ENCODE peak calls at places on chromosomes 16 and 17, in eight cellular contexts. One of them, this sample, is unnamed.
A peak's percentile ranks its signal among the peaks of the same experiment; 100 is the strongest.

GRCh38 chr17:1031711-1032110 is 34.8 kb downstream of the TIMM22 start:
- DNase-seq in mesendoderm: peak; percentile 71
- DNase-seq in non-pigmented ciliary epithelial cell: no peak
- DNase-seq in T-helper 17 cell: no peak
- DNase-seq in T-helper 1 cell: no peak
- DNase-seq in activated T-helper 1 cell treated with anti-CD3 and anti-CD28 coated beads, Interleukin-2, amount 50 U/mL, for 16 hours: no peak
- DNase-seq in stimulated activated naive CD8-positive, alpha-beta T cell treated with anti-CD3 and anti-CD28 coated beads, Interleukin-15, Interleukin-2, amounts not matched to agents 100 U/mL and 50 U/mL, for 24 hours: no peak
- DNase-seq in NT2/D1: peak; percentile 55
- DNase-seq in this sample: no peak

GRCh38 chr17:30565073-30565935 is 88.1 kb downstream of the GOSR1 start:
- DNase-seq in NT2/D1: no peak
- DNase-seq in T-helper 1 cell: no peak
- DNase-seq in stimulated activated naive CD8-positive, alpha-beta T cell treated with anti-CD3 and anti-CD28 coated beads, Interleukin-15, Interleukin-2, amounts not matched to agents 100 U/mL and 50 U/mL, for 24 hours: no peak
- DNase-seq in non-pigmented ciliary epithelial cell: no peak
- DNase-seq in activated T-helper 1 cell treated with anti-CD3 and anti-CD28 coated beads, Interleukin-2, amount 50 U/mL, for 16 hours: no peak
- DNase-seq in T-helper 17 cell: no peak
- DNase-seq in mesendoderm: peak; percentile 90
- DNase-seq in this sample: no peak

GRCh38 chr16:87457724-87458423 is 35.0 kb downstream of the ZCCHC14 start:
- DNase-seq in T-helper 17 cell: no peak
- DNase-seq in activated T-helper 1 cell treated with anti-CD3 and anti-CD28 coated beads, Interleukin-2, amount 50 U/mL, for 16 hours: no peak
- DNase-seq in non-pigmented ciliary epithelial cell: peak; percentile 91
- DNase-seq in stimulated activated naive CD8-positive, alpha-beta T cell treated with anti-CD3 and anti-CD28 coated beads, Interleukin-15, Interleukin-2, amounts not matched to agents 100 U/mL and 50 U/mL, for 24 hours: peak; percentile 65
- DNase-seq in T-helper 1 cell: peak; percentile 44
- DNase-seq in mesendoderm: peak; percentile 85
- DNase-seq in NT2/D1: peak; percentile 35
- DNase-seq in this sample: peak; percentile 11

GRCh38 chr17:45171338-45172231 is 9.9 kb downstream of the HEXIM2 start:
- DNase-seq in activated T-helper 1 cell treated with anti-CD3 and anti-CD28 coated beads, Interleukin-2, amount 50 U/mL, for 16 hours: no peak
- DNase-seq in T-helper 17 cell: no peak
- DNase-seq in NT2/D1: no peak
- DNase-seq in non-pigmented ciliary epithelial cell: no peak
- DNase-seq in T-helper 1 cell: no peak
- DNase-seq in stimulated activated naive CD8-positive, alpha-beta T cell treated with anti-CD3 and anti-CD28 coated beads, Interleukin-15, Interleukin-2, amounts not matched to agents 100 U/mL and 50 U/mL, for 24 hours: no peak
- DNase-seq in mesendoderm: peak; percentile 61
- DNase-seq in this sample: peak; percentile 43

GRCh38 chr17:7016886-7017826 is 4.7 kb downstream of the RNASEK start:
- DNase-seq in non-pigmented ciliary epithelial cell: no peak
- DNase-seq in activated T-helper 1 cell treated with anti-CD3 and anti-CD28 coated beads, Interleukin-2, amount 50 U/mL, for 16 hours: no peak
- DNase-seq in T-helper 1 cell: no peak
- DNase-seq in NT2/D1: no peak
- DNase-seq in T-helper 17 cell: no peak
- DNase-seq in stimulated activated naive CD8-positive, alpha-beta T cell treated with anti-CD3 and anti-CD28 coated beads, Interleukin-15, Interleukin-2, amounts not matched to agents 100 U/mL and 50 U/mL, for 24 hours: no peak
- DNase-seq in mesendoderm: no peak
- DNase-seq in this sample: no peak

GRCh38 chr17:59220328-59221158 is at the start of gene GDPD1:
- DNase-seq in T-helper 17 cell: peak; percentile 97
- DNase-seq in mesendoderm: peak; percentile 97
- DNase-seq in NT2/D1: peak; percentile 90
- DNase-seq in non-pigmented ciliary epithelial cell: peak; percentile 42
- DNase-seq in activated T-helper 1 cell treated with anti-CD3 and anti-CD28 coated beads, Interleukin-2, amount 50 U/mL, for 16 hours: peak; percentile 94
- DNase-seq in T-helper 1 cell: peak; percentile 97
- DNase-seq in stimulated activated naive CD8-positive, alpha-beta T cell treated with anti-CD3 and anti-CD28 coated beads, Interleukin-15, Interleukin-2, amounts not matched to agents 100 U/mL and 50 U/mL, for 24 hours: peak; percentile 98
- DNase-seq in this sample: peak; percentile 100

GRCh38 chr17:82342361-82343079 is 9.0 kb upstream of the SECTM1 start:
- DNase-seq in mesendoderm: no peak
- DNase-seq in stimulated activated naive CD8-positive, alpha-beta T cell treated with anti-CD3 and anti-CD28 coated beads, Interleukin-15, Interleukin-2, amounts not matched to agents 100 U/mL and 50 U/mL, for 24 hours: no peak
- DNase-seq in T-helper 17 cell: no peak
- DNase-seq in T-helper 1 cell: no peak
- DNase-seq in non-pigmented ciliary epithelial cell: no peak
- DNase-seq in NT2/D1: no peak
- DNase-seq in activated T-helper 1 cell treated with anti-CD3 and anti-CD28 coated beads, Interleukin-2, amount 50 U/mL, for 16 hours: no peak
- DNase-seq in this sample: peak; percentile 57

GRCh38 chr17:29012535-29012934 is 6.7 kb upstream of the SEZ6 start:
- DNase-seq in activated T-helper 1 cell treated with anti-CD3 and anti-CD28 coated beads, Interleukin-2, amount 50 U/mL, for 16 hours: no peak
- DNase-seq in T-helper 17 cell: no peak
- DNase-seq in NT2/D1: no peak
- DNase-seq in stimulated activated naive CD8-positive, alpha-beta T cell treated with anti-CD3 and anti-CD28 coated beads, Interleukin-15, Interleukin-2, amounts not matched to agents 100 U/mL and 50 U/mL, for 24 hours: no peak
- DNase-seq in non-pigmented ciliary epithelial cell: no peak
- DNase-seq in mesendoderm: peak; percentile 44
- DNase-seq in T-helper 1 cell: no peak
- DNase-seq in this sample: no peak

GRCh38 chr16:53768593-53768992 is 64.6 kb downstream of the FTO start:
- DNase-seq in activated T-helper 1 cell treated with anti-CD3 and anti-CD28 coated beads, Interleukin-2, amount 50 U/mL, for 16 hours: no peak
- DNase-seq in stimulated activated naive CD8-positive, alpha-beta T cell treated with anti-CD3 and anti-CD28 coated beads, Interleukin-15, Interleukin-2, amounts not matched to agents 100 U/mL and 50 U/mL, for 24 hours: no peak
- DNase-seq in mesendoderm: no peak
- DNase-seq in T-helper 17 cell: no peak
- DNase-seq in T-helper 1 cell: peak; percentile 10
- DNase-seq in NT2/D1: no peak
- DNase-seq in non-pigmented ciliary epithelial cell: peak; percentile 88
- DNase-seq in this sample: no peak

GRCh38 chr16:1654505-1655268 is 23.4 kb upstream of the JPT2 start:
- DNase-seq in NT2/D1: no peak
- DNase-seq in mesendoderm: no peak
- DNase-seq in T-helper 17 cell: no peak
- DNase-seq in stimulated activated naive CD8-positive, alpha-beta T cell treated with anti-CD3 and anti-CD28 coated beads, Interleukin-15, Interleukin-2, amounts not matched to agents 100 U/mL and 50 U/mL, for 24 hours: no peak
- DNase-seq in activated T-helper 1 cell treated with anti-CD3 and anti-CD28 coated beads, Interleukin-2, amount 50 U/mL, for 16 hours: no peak
- DNase-seq in T-helper 1 cell: no peak
- DNase-seq in non-pigmented ciliary epithelial cell: no peak
- DNase-seq in this sample: no peak

GRCh38 chr17:3845361-3845753 is 689 bp downstream of the NCBP3 start:
- DNase-seq in T-helper 1 cell: peak; percentile 47
- DNase-seq in T-helper 17 cell: no peak
- DNase-seq in non-pigmented ciliary epithelial cell: no peak
- DNase-seq in activated T-helper 1 cell treated with anti-CD3 and anti-CD28 coated beads, Interleukin-2, amount 50 U/mL, for 16 hours: no peak
- DNase-seq in NT2/D1: no peak
- DNase-seq in mesendoderm: peak; percentile 55
- DNase-seq in stimulated activated naive CD8-positive, alpha-beta T cell treated with anti-CD3 and anti-CD28 coated beads, Interleukin-15, Interleukin-2, amounts not matched to agents 100 U/mL and 50 U/mL, for 24 hours: peak; percentile 62
- DNase-seq in this sample: no peak

GRCh38 chr16:29029168-29029994 is 44.5 kb downstream of the LAT start:
- DNase-seq in stimulated activated naive CD8-positive, alpha-beta T cell treated with anti-CD3 and anti-CD28 coated beads, Interleukin-15, Interleukin-2, amounts not matched to agents 100 U/mL and 50 U/mL, for 24 hours: peak; percentile 92
- DNase-seq in mesendoderm: peak; percentile 74
- DNase-seq in activated T-helper 1 cell treated with anti-CD3 and anti-CD28 coated beads, Interleukin-2, amount 50 U/mL, for 16 hours: peak; percentile 42
- DNase-seq in T-helper 1 cell: peak; percentile 84
- DNase-seq in non-pigmented ciliary epithelial cell: peak; percentile 84
- DNase-seq in T-helper 17 cell: peak; percentile 17
- DNase-seq in NT2/D1: peak; percentile 56
- DNase-seq in this sample: no peak

GRCh38 chr16:81553080-81553813 is 108.6 kb downstream of the CMIP start:
- DNase-seq in T-helper 17 cell: no peak
- DNase-seq in T-helper 1 cell: no peak
- DNase-seq in stimulated activated naive CD8-positive, alpha-beta T cell treated with anti-CD3 and anti-CD28 coated beads, Interleukin-15, Interleukin-2, amounts not matched to agents 100 U/mL and 50 U/mL, for 24 hours: no peak
- DNase-seq in NT2/D1: no peak
- DNase-seq in activated T-helper 1 cell treated with anti-CD3 and anti-CD28 coated beads, Interleukin-2, amount 50 U/mL, for 16 hours: no peak
- DNase-seq in non-pigmented ciliary epithelial cell: no peak
- DNase-seq in mesendoderm: no peak
- DNase-seq in this sample: no peak

GRCh38 chr16:83270640-83271039 is 537.1 kb upstream of the HSBP1 start:
- DNase-seq in activated T-helper 1 cell treated with anti-CD3 and anti-CD28 coated beads, Interleukin-2, amount 50 U/mL, for 16 hours: no peak
- DNase-seq in NT2/D1: no peak
- DNase-seq in mesendoderm: no peak
- DNase-seq in stimulated activated naive CD8-positive, alpha-beta T cell treated with anti-CD3 and anti-CD28 coated beads, Interleukin-15, Interleukin-2, amounts not matched to agents 100 U/mL and 50 U/mL, for 24 hours: no peak
- DNase-seq in T-helper 17 cell: no peak
- DNase-seq in non-pigmented ciliary epithelial cell: no peak
- DNase-seq in T-helper 1 cell: no peak
- DNase-seq in this sample: no peak

GRCh38 chr17:50467855-50468119 is 893 bp downstream of the CHAD start:
- DNase-seq in NT2/D1: no peak
- DNase-seq in T-helper 17 cell: no peak
- DNase-seq in activated T-helper 1 cell treated with anti-CD3 and anti-CD28 coated beads, Interleukin-2, amount 50 U/mL, for 16 hours: no peak
- DNase-seq in stimulated activated naive CD8-positive, alpha-beta T cell treated with anti-CD3 and anti-CD28 coated beads, Interleukin-15, Interleukin-2, amounts not matched to agents 100 U/mL and 50 U/mL, for 24 hours: no peak
- DNase-seq in non-pigmented ciliary epithelial cell: no peak
- DNase-seq in mesendoderm: no peak
- DNase-seq in T-helper 1 cell: no peak
- DNase-seq in this sample: no peak

GRCh38 chr16:2963074-2963610 is 933 bp upstream of the KREMEN2 start:
- DNase-seq in NT2/D1: no peak
- DNase-seq in T-helper 1 cell: no peak
- DNase-seq in non-pigmented ciliary epithelial cell: no peak
- DNase-seq in activated T-helper 1 cell treated with anti-CD3 and anti-CD28 coated beads, Interleukin-2, amount 50 U/mL, for 16 hours: no peak
- DNase-seq in stimulated activated naive CD8-positive, alpha-beta T cell treated with anti-CD3 and anti-CD28 coated beads, Interleukin-15, Interleukin-2, amounts not matched to agents 100 U/mL and 50 U/mL, for 24 hours: no peak
- DNase-seq in T-helper 17 cell: peak; percentile 42
- DNase-seq in mesendoderm: no peak
- DNase-seq in this sample: no peak

GRCh38 chr16:89574681-89575246 is 794 bp upstream of the CPNE7 start:
- DNase-seq in NT2/D1: peak; percentile 82
- DNase-seq in non-pigmented ciliary epithelial cell: no peak
- DNase-seq in stimulated activated naive CD8-positive, alpha-beta T cell treated with anti-CD3 and anti-CD28 coated beads, Interleukin-15, Interleukin-2, amounts not matched to agents 100 U/mL and 50 U/mL, for 24 hours: peak; percentile 80
- DNase-seq in T-helper 17 cell: peak; percentile 37
- DNase-seq in T-helper 1 cell: peak; percentile 50
- DNase-seq in mesendoderm: peak; percentile 90
- DNase-seq in activated T-helper 1 cell treated with anti-CD3 and anti-CD28 coated beads, Interleukin-2, amount 50 U/mL, for 16 hours: no peak
- DNase-seq in this sample: peak; percentile 94

GRCh38 chr16:8600144-8600856 is 10.0 kb upstream of the TMEM114 start:
- DNase-seq in T-helper 17 cell: no peak
- DNase-seq in activated T-helper 1 cell treated with anti-CD3 and anti-CD28 coated beads, Interleukin-2, amount 50 U/mL, for 16 hours: no peak
- DNase-seq in NT2/D1: no peak
- DNase-seq in mesendoderm: no peak
- DNase-seq in non-pigmented ciliary epithelial cell: no peak
- DNase-seq in T-helper 1 cell: no peak
- DNase-seq in stimulated activated naive CD8-positive, alpha-beta T cell treated with anti-CD3 and anti-CD28 coated beads, Interleukin-15, Interleukin-2, amounts not matched to agents 100 U/mL and 50 U/mL, for 24 hours: no peak
- DNase-seq in this sample: peak; percentile 63

GRCh38 chr16:74998481-74999207 is at the start of gene ZNRF1:
- DNase-seq in non-pigmented ciliary epithelial cell: no peak
- DNase-seq in mesendoderm: peak; percentile 91
- DNase-seq in T-helper 17 cell: peak; percentile 75
- DNase-seq in T-helper 1 cell: peak; percentile 85
- DNase-seq in NT2/D1: peak; percentile 75
- DNase-seq in activated T-helper 1 cell treated with anti-CD3 and anti-CD28 coated beads, Interleukin-2, amount 50 U/mL, for 16 hours: peak; percentile 61
- DNase-seq in stimulated activated naive CD8-positive, alpha-beta T cell treated with anti-CD3 and anti-CD28 coated beads, Interleukin-15, Interleukin-2, amounts not matched to agents 100 U/mL and 50 U/mL, for 24 hours: peak; percentile 90
- DNase-seq in this sample: peak; percentile 84

GRCh38 chr17:78355045-78355641 is 4.7 kb downstream of the SOCS3 start:
- DNase-seq in non-pigmented ciliary epithelial cell: no peak
- DNase-seq in activated T-helper 1 cell treated with anti-CD3 and anti-CD28 coated beads, Interleukin-2, amount 50 U/mL, for 16 hours: no peak
- DNase-seq in NT2/D1: no peak
- DNase-seq in T-helper 17 cell: peak; percentile 32
- DNase-seq in stimulated activated naive CD8-positive, alpha-beta T cell treated with anti-CD3 and anti-CD28 coated beads, Interleukin-15, Interleukin-2, amounts not matched to agents 100 U/mL and 50 U/mL, for 24 hours: peak; percentile 44
- DNase-seq in T-helper 1 cell: peak; percentile 54
- DNase-seq in mesendoderm: no peak
- DNase-seq in this sample: no peak

GRCh38 chr17:32878211-32878610 is 1.3 kb upstream of the MYO1D start:
- DNase-seq in T-helper 17 cell: no peak
- DNase-seq in stimulated activated naive CD8-positive, alpha-beta T cell treated with anti-CD3 and anti-CD28 coated beads, Interleukin-15, Interleukin-2, amounts not matched to agents 100 U/mL and 50 U/mL, for 24 hours: no peak
- DNase-seq in mesendoderm: no peak
- DNase-seq in activated T-helper 1 cell treated with anti-CD3 and anti-CD28 coated beads, Interleukin-2, amount 50 U/mL, for 16 hours: no peak
- DNase-seq in T-helper 1 cell: no peak
- DNase-seq in non-pigmented ciliary epithelial cell: no peak
- DNase-seq in NT2/D1: no peak
- DNase-seq in this sample: no peak

GRCh38 chr16:30768583-30769181 is 6.6 kb downstream of the RNF40 start:
- DNase-seq in NT2/D1: no peak
- DNase-seq in stimulated activated naive CD8-positive, alpha-beta T cell treated with anti-CD3 and anti-CD28 coated beads, Interleukin-15, Interleukin-2, amounts not matched to agents 100 U/mL and 50 U/mL, for 24 hours: no peak
- DNase-seq in T-helper 17 cell: no peak
- DNase-seq in mesendoderm: no peak
- DNase-seq in non-pigmented ciliary epithelial cell: no peak
- DNase-seq in T-helper 1 cell: no peak
- DNase-seq in activated T-helper 1 cell treated with anti-CD3 and anti-CD28 coated beads, Interleukin-2, amount 50 U/mL, for 16 hours: no peak
- DNase-seq in this sample: no peak

This sample was measured in upper lobe of left lung.